ENCODE peak calls at places on chromosome 11, in eight cellular contexts. One of them, this sample, is unnamed. For H3K4me1, the result is how much of the 10 kb centered on the place peaks cover.

GRCh38 chr11:120239713-120240640 is at the start of gene POU2F3:
- DNase-seq in CD4-positive, alpha-beta memory T cell: no peak
- DNase-seq in SK-N-SH: peak
- DNase-seq in uterus: no peak
- DNase-seq in left ventricle myocardium inferior: no peak
- DNase-seq in sigmoid colon: no peak
- DNase-seq in endodermal cell: peak
- DNase-seq in CD4-positive, CD25-positive, alpha-beta regulatory T cell: no peak
- DNase-seq in this sample: no peak

GRCh38 chr11:87851234-87851633 is 324.0 kb downstream of the RAB38 start:
- DNase-seq in SK-N-SH: no peak
- DNase-seq in left ventricle myocardium inferior: no peak
- DNase-seq in sigmoid colon: no peak
- DNase-seq in uterus: no peak
- DNase-seq in CD4-positive, CD25-positive, alpha-beta regulatory T cell: no peak
- DNase-seq in CD4-positive, alpha-beta memory T cell: no peak
- DNase-seq in endodermal cell: no peak
- DNase-seq in this sample: no peak

GRCh38 chr11:69867076-69868002 is 48.1 kb upstream of the FGF3 start:
- DNase-seq in sigmoid colon: no peak
- DNase-seq in CD4-positive, CD25-positive, alpha-beta regulatory T cell: no peak
- DNase-seq in CD4-positive, alpha-beta memory T cell: no peak
- DNase-seq in left ventricle myocardium inferior: no peak
- DNase-seq in endodermal cell: peak
- DNase-seq in uterus: no peak
- DNase-seq in SK-N-SH: peak
- DNase-seq in this sample: no peak

GRCh38 chr11:17786824-17787525 is 52.4 kb downstream of the KCNC1 start:
- DNase-seq in uterus: no peak
- DNase-seq in endodermal cell: no peak
- DNase-seq in SK-N-SH: no peak
- DNase-seq in CD4-positive, alpha-beta memory T cell: no peak
- DNase-seq in left ventricle myocardium inferior: no peak
- DNase-seq in CD4-positive, CD25-positive, alpha-beta regulatory T cell: no peak
- DNase-seq in sigmoid colon: peak
- DNase-seq in this sample: no peak

GRCh38 chr11:133724116-133724515 is 121.2 kb downstream of the SPATA19 start:
- DNase-seq in SK-N-SH: no peak
- DNase-seq in CD4-positive, alpha-beta memory T cell: no peak
- DNase-seq in sigmoid colon: no peak
- DNase-seq in left ventricle myocardium inferior: no peak
- DNase-seq in uterus: no peak
- DNase-seq in endodermal cell: no peak
- DNase-seq in CD4-positive, CD25-positive, alpha-beta regulatory T cell: no peak
- DNase-seq in this sample: no peak

GRCh38 chr11:128492461-128492860 is 94.9 kb downstream of the ETS1 start:
- DNase-seq in SK-N-SH: no peak
- DNase-seq in sigmoid colon: no peak
- DNase-seq in CD4-positive, CD25-positive, alpha-beta regulatory T cell: no peak
- DNase-seq in CD4-positive, alpha-beta memory T cell: no peak
- DNase-seq in uterus: no peak
- DNase-seq in left ventricle myocardium inferior: no peak
- DNase-seq in endodermal cell: no peak
- DNase-seq in this sample: no peak

GRCh38 chr11:59918987-59919589 is 19.1 kb upstream of the OOSP1 start:
- DNase-seq in CD4-positive, alpha-beta memory T cell: no peak
- DNase-seq in left ventricle myocardium inferior: no peak
- DNase-seq in endodermal cell: peak
- DNase-seq in sigmoid colon: no peak
- DNase-seq in SK-N-SH: peak
- DNase-seq in CD4-positive, CD25-positive, alpha-beta regulatory T cell: no peak
- DNase-seq in uterus: no peak
- DNase-seq in this sample: peak

GRCh38 chr11:34358258-34358665 is 452 bp upstream of the ABTB2 start:
- DNase-seq in uterus: peak
- DNase-seq in sigmoid colon: peak
- DNase-seq in CD4-positive, CD25-positive, alpha-beta regulatory T cell: no peak
- DNase-seq in SK-N-SH: no peak
- DNase-seq in CD4-positive, alpha-beta memory T cell: no peak
- DNase-seq in endodermal cell: no peak
- DNase-seq in left ventricle myocardium inferior: peak
- DNase-seq in this sample: peak

GRCh38 chr11:1267441-1268100 is 41.9 kb downstream of the TOLLIP start:
- DNase-seq in uterus: no peak
- DNase-seq in CD4-positive, alpha-beta memory T cell: no peak
- DNase-seq in endodermal cell: no peak
- DNase-seq in SK-N-SH: no peak
- DNase-seq in sigmoid colon: no peak
- DNase-seq in CD4-positive, CD25-positive, alpha-beta regulatory T cell: peak
- DNase-seq in left ventricle myocardium inferior: no peak
- DNase-seq in this sample: no peak

GRCh38 chr11:104967493-104968364 is 645 bp downstream of the CASP4 start:
- DNase-seq in CD4-positive, alpha-beta memory T cell: peak
- DNase-seq in endodermal cell: no peak
- DNase-seq in SK-N-SH: no peak
- DNase-seq in uterus: no peak
- DNase-seq in left ventricle myocardium inferior: no peak
- DNase-seq in CD4-positive, CD25-positive, alpha-beta regulatory T cell: no peak
- DNase-seq in sigmoid colon: no peak
- DNase-seq in this sample: no peak

GRCh38 chr11:121365304-121365703 is 72.7 kb downstream of the SC5D start:
- DNase-seq in endodermal cell: no peak
- DNase-seq in uterus: no peak
- DNase-seq in left ventricle myocardium inferior: no peak
- DNase-seq in sigmoid colon: no peak
- DNase-seq in SK-N-SH: no peak
- DNase-seq in CD4-positive, alpha-beta memory T cell: no peak
- DNase-seq in CD4-positive, CD25-positive, alpha-beta regulatory T cell: no peak
- DNase-seq in this sample: no peak

GRCh38 chr11:38169286-38169685 is 1571.2 kb upstream of the RAG2 start:
- DNase-seq in sigmoid colon: no peak
- DNase-seq in endodermal cell: no peak
- DNase-seq in SK-N-SH: no peak
- DNase-seq in uterus: no peak
- DNase-seq in CD4-positive, CD25-positive, alpha-beta regulatory T cell: no peak
- DNase-seq in CD4-positive, alpha-beta memory T cell: no peak
- DNase-seq in left ventricle myocardium inferior: no peak
- DNase-seq in this sample: no peak

GRCh38 chr11:71232364-71232763 is 20.0 kb downstream of the SHANK2 start:
- DNase-seq in CD4-positive, CD25-positive, alpha-beta regulatory T cell: no peak
- DNase-seq in endodermal cell: no peak
- DNase-seq in uterus: no peak
- DNase-seq in CD4-positive, alpha-beta memory T cell: no peak
- DNase-seq in sigmoid colon: peak
- DNase-seq in SK-N-SH: no peak
- DNase-seq in left ventricle myocardium inferior: no peak
- DNase-seq in this sample: no peak

GRCh38 chr11:75350743-75351540 is 519 bp downstream of the ARRB1 start:
- DNase-seq in sigmoid colon: peak
- DNase-seq in left ventricle myocardium inferior: peak
- DNase-seq in CD4-positive, CD25-positive, alpha-beta regulatory T cell: peak
- DNase-seq in CD4-positive, alpha-beta memory T cell: peak
- DNase-seq in SK-N-SH: peak
- DNase-seq in endodermal cell: peak
- DNase-seq in uterus: peak
- DNase-seq in this sample: peak

GRCh38 chr11:19027829-19028595 is 32.5 kb downstream of the MRGPRX2 start:
- DNase-seq in uterus: no peak
- DNase-seq in CD4-positive, CD25-positive, alpha-beta regulatory T cell: no peak
- DNase-seq in sigmoid colon: no peak
- DNase-seq in endodermal cell: no peak
- DNase-seq in SK-N-SH: no peak
- DNase-seq in left ventricle myocardium inferior: no peak
- DNase-seq in CD4-positive, alpha-beta memory T cell: no peak
- DNase-seq in this sample: no peak

GRCh38 chr11:64019106-64020031 is 16.4 kb upstream of the FLRT1 start:
- DNase-seq in SK-N-SH: no peak
- DNase-seq in CD4-positive, CD25-positive, alpha-beta regulatory T cell: no peak
- DNase-seq in left ventricle myocardium inferior: peak
- DNase-seq in sigmoid colon: no peak
- DNase-seq in endodermal cell: no peak
- DNase-seq in uterus: no peak
- DNase-seq in CD4-positive, alpha-beta memory T cell: no peak
- DNase-seq in this sample: peak

GRCh38 chr11:65916391-65916790 is 2.5 kb downstream of the C11orf68 start:
- DNase-seq in sigmoid colon: no peak
- DNase-seq in CD4-positive, CD25-positive, alpha-beta regulatory T cell: no peak
- DNase-seq in SK-N-SH: no peak
- DNase-seq in CD4-positive, alpha-beta memory T cell: no peak
- DNase-seq in uterus: no peak
- DNase-seq in left ventricle myocardium inferior: no peak
- DNase-seq in endodermal cell: peak
- DNase-seq in this sample: no peak

GRCh38 chr11:65918211-65919150 is at the start of gene C11orf68:
- DNase-seq in CD4-positive, CD25-positive, alpha-beta regulatory T cell: no peak
- DNase-seq in SK-N-SH: no peak
- DNase-seq in endodermal cell: no peak
- DNase-seq in CD4-positive, alpha-beta memory T cell: no peak
- DNase-seq in sigmoid colon: peak
- DNase-seq in uterus: no peak
- DNase-seq in left ventricle myocardium inferior: no peak
- DNase-seq in this sample: peak

GRCh38 chr11:65915821-65916251 is 3.0 kb downstream of the C11orf68 start:
- DNase-seq in SK-N-SH: no peak
- DNase-seq in uterus: peak
- DNase-seq in sigmoid colon: peak
- DNase-seq in CD4-positive, alpha-beta memory T cell: no peak
- DNase-seq in left ventricle myocardium inferior: peak
- DNase-seq in endodermal cell: peak
- DNase-seq in CD4-positive, CD25-positive, alpha-beta regulatory T cell: no peak
- DNase-seq in this sample: peak

GRCh38 chr11:65917434-65918210 is 1.2 kb downstream of the C11orf68 start:
- DNase-seq in left ventricle myocardium inferior: no peak
- DNase-seq in uterus: peak
- DNase-seq in sigmoid colon: no peak
- DNase-seq in SK-N-SH: no peak
- DNase-seq in endodermal cell: peak
- DNase-seq in CD4-positive, alpha-beta memory T cell: no peak
- DNase-seq in CD4-positive, CD25-positive, alpha-beta regulatory T cell: no peak
- DNase-seq in this sample: no peak

GRCh38 chr11:65917077-65917433 is 1.8 kb downstream of the C11orf68 start:
- DNase-seq in CD4-positive, alpha-beta memory T cell: no peak
- DNase-seq in CD4-positive, CD25-positive, alpha-beta regulatory T cell: no peak
- DNase-seq in left ventricle myocardium inferior: no peak
- DNase-seq in sigmoid colon: no peak
- DNase-seq in uterus: no peak
- DNase-seq in SK-N-SH: no peak
- DNase-seq in endodermal cell: peak
- DNase-seq in this sample: no peak
- H3K27ac ChIP-seq in CD4-positive, alpha-beta memory T cell: no peak
- H3K27ac ChIP-seq in CD4-positive, CD25-positive, alpha-beta regulatory T cell: no peak
- H3K27ac ChIP-seq in left ventricle myocardium inferior: peak
- H3K27ac ChIP-seq in sigmoid colon: peak
- H3K27ac ChIP-seq in uterus: peak
- H3K27ac ChIP-seq in SK-N-SH: no peak
- H3K27ac ChIP-seq in endodermal cell: no peak
- H3K27ac ChIP-seq in this sample: peak

GRCh38 chr11:97638825-97639224 is 1249.0 kb downstream of the JRKL start:
- DNase-seq in SK-N-SH: no peak
- DNase-seq in CD4-positive, CD25-positive, alpha-beta regulatory T cell: no peak
- DNase-seq in left ventricle myocardium inferior: no peak
- DNase-seq in sigmoid colon: no peak
- DNase-seq in endodermal cell: no peak
- DNase-seq in CD4-positive, alpha-beta memory T cell: no peak
- DNase-seq in uterus: no peak
- DNase-seq in this sample: no peak
- H3K4me1 ChIP-seq in SK-N-SH: under half
- H3K4me1 ChIP-seq in CD4-positive, CD25-positive, alpha-beta regulatory T cell: under half
- H3K4me1 ChIP-seq in left ventricle myocardium inferior: under half
- H3K4me1 ChIP-seq in sigmoid colon: under half
- H3K4me1 ChIP-seq in endodermal cell: under half
- H3K4me1 ChIP-seq in CD4-positive, alpha-beta memory T cell: under half
- H3K4me1 ChIP-seq in uterus: under half
- H3K4me1 ChIP-seq in this sample: under half

GRCh38 chr11:114059984-114060401 is 482 bp downstream of the ZBTB16 start:
- DNase-seq in CD4-positive, CD25-positive, alpha-beta regulatory T cell: peak
- DNase-seq in left ventricle myocardium inferior: peak
- DNase-seq in CD4-positive, alpha-beta memory T cell: no peak
- DNase-seq in SK-N-SH: no peak
- DNase-seq in endodermal cell: peak
- DNase-seq in sigmoid colon: peak
- DNase-seq in uterus: no peak
- DNase-seq in this sample: peak

GRCh38 chr11:114059278-114059983 is at the start of gene ZBTB16:
- DNase-seq in left ventricle myocardium inferior: peak
- DNase-seq in CD4-positive, alpha-beta memory T cell: peak
- DNase-seq in uterus: peak
- DNase-seq in CD4-positive, CD25-positive, alpha-beta regulatory T cell: peak
- DNase-seq in SK-N-SH: peak
- DNase-seq in endodermal cell: peak
- DNase-seq in sigmoid colon: peak
- DNase-seq in this sample: peak

GRCh38 chr11:114058871-114059277 is 637 bp upstream of the ZBTB16 start:
- DNase-seq in left ventricle myocardium inferior: peak
- DNase-seq in endodermal cell: peak
- DNase-seq in CD4-positive, CD25-positive, alpha-beta regulatory T cell: no peak
- DNase-seq in SK-N-SH: no peak
- DNase-seq in uterus: no peak
- DNase-seq in CD4-positive, alpha-beta memory T cell: no peak
- DNase-seq in sigmoid colon: peak
- DNase-seq in this sample: peak

GRCh38 chr11:114061053-114062049 is 1.8 kb downstream of the ZBTB16 start:
- DNase-seq in left ventricle myocardium inferior: peak
- DNase-seq in endodermal cell: peak
- DNase-seq in CD4-positive, CD25-positive, alpha-beta regulatory T cell: no peak
- DNase-seq in uterus: no peak
- DNase-seq in sigmoid colon: peak
- DNase-seq in CD4-positive, alpha-beta memory T cell: no peak
- DNase-seq in SK-N-SH: peak
- DNase-seq in this sample: peak

DNA sequence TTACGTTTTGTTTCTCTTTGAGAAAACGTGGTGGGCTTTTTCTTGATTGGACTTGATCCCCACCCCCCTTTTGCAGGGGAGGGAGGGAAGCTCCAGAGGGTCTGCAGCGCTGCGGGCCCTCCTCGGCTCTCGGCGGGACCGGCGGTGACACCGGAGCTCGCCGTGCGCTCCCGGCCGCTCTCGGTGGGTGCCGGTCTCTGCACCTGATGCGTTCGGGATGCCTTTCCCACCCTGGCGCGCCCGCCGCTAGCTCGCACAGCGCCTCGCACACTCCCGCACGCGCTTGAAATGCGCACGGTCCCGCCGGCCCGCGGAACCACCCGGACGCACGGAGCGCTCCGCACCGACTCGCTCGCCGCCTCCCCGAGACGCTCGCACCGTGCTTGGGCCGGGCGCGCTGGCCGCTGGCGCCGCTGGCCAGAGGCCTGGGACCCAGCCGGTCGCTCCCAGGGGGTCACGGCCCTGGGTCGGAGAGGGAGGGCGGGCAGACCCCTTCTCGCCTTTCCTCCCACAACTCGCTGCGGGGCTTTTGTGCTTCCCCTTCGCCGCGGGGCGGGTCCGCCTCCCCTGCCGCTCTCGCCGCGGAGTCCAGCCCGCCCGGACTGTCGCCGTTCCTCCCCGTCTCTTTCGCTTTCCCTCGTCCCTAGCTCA is 1.0 kb downstream of the ZBTB16 start:
- DNase-seq in sigmoid colon: peak
- DNase-seq in SK-N-SH: peak
- DNase-seq in CD4-positive, CD25-positive, alpha-beta regulatory T cell: peak
- DNase-seq in left ventricle myocardium inferior: peak
- DNase-seq in CD4-positive, alpha-beta memory T cell: no peak
- DNase-seq in endodermal cell: peak
- DNase-seq in uterus: no peak
- DNase-seq in this sample: no peak
- H3K27ac ChIP-seq in sigmoid colon: peak
- H3K27ac ChIP-seq in SK-N-SH: no peak
- H3K27ac ChIP-seq in CD4-positive, CD25-positive, alpha-beta regulatory T cell: no peak
- H3K27ac ChIP-seq in left ventricle myocardium inferior: peak
- H3K27ac ChIP-seq in CD4-positive, alpha-beta memory T cell: peak
- H3K27ac ChIP-seq in endodermal cell: peak
- H3K27ac ChIP-seq in uterus: peak
- H3K27ac ChIP-seq in this sample: peak

GRCh38 chr11:118625036-118625690 is 17.7 kb downstream of the PHLDB1 start:
- DNase-seq in SK-N-SH: no peak
- DNase-seq in endodermal cell: no peak
- DNase-seq in CD4-positive, alpha-beta memory T cell: no peak
- DNase-seq in uterus: no peak
- DNase-seq in left ventricle myocardium inferior: no peak
- DNase-seq in CD4-positive, CD25-positive, alpha-beta regulatory T cell: no peak
- DNase-seq in sigmoid colon: no peak
- DNase-seq in this sample: no peak
- H3K4me1 ChIP-seq in SK-N-SH: under half
- H3K4me1 ChIP-seq in endodermal cell: under half
- H3K4me1 ChIP-seq in CD4-positive, alpha-beta memory T cell: under half
- H3K4me1 ChIP-seq in uterus: under half
- H3K4me1 ChIP-seq in left ventricle myocardium inferior: half or more
- H3K4me1 ChIP-seq in CD4-positive, CD25-positive, alpha-beta regulatory T cell: under half
- H3K4me1 ChIP-seq in sigmoid colon: under half
- H3K4me1 ChIP-seq in this sample: under half